ENCODE peak calls at places on chromosomes 16 and 17, in six cellular contexts. One of them, this sample, is unnamed.

GRCh38 chr17:76065754-76066153 is 6.6 kb downstream of the SRP68 start:
- DNase-seq in non-pigmented ciliary epithelial cell: no peak
- DNase-seq in HFFc6: no peak
- DNase-seq in NCI-H460: no peak
- DNase-seq in CD4-positive, alpha-beta T cell: no peak
- DNase-seq in NCI-H774: no peak
- DNase-seq in this sample: no peak

GRCh38 chr17:78325076-78325712 is 34.7 kb downstream of the SOCS3 start:
- DNase-seq in non-pigmented ciliary epithelial cell: no peak
- DNase-seq in HFFc6: peak
- DNase-seq in NCI-H460: peak
- DNase-seq in CD4-positive, alpha-beta T cell: no peak
- DNase-seq in NCI-H774: no peak
- DNase-seq in this sample: no peak

GRCh38 chr16:855471-855870 is 54.9 kb upstream of the GNG13 start:
- DNase-seq in non-pigmented ciliary epithelial cell: no peak
- DNase-seq in HFFc6: no peak
- DNase-seq in NCI-H460: no peak
- DNase-seq in CD4-positive, alpha-beta T cell: no peak
- DNase-seq in NCI-H774: no peak
- DNase-seq in this sample: no peak

GRCh38 chr17:41486809-41487530 is 2.7 kb downstream of the KRT36 start:
- DNase-seq in non-pigmented ciliary epithelial cell: no peak
- DNase-seq in HFFc6: no peak
- DNase-seq in NCI-H460: peak
- DNase-seq in CD4-positive, alpha-beta T cell: no peak
- DNase-seq in NCI-H774: no peak
- DNase-seq in this sample: no peak

GRCh38 chr17:59753522-59754467 is 46.3 kb downstream of the VMP1 start:
- DNase-seq in non-pigmented ciliary epithelial cell: peak
- DNase-seq in HFFc6: peak
- DNase-seq in NCI-H460: peak
- DNase-seq in CD4-positive, alpha-beta T cell: no peak
- DNase-seq in NCI-H774: peak
- DNase-seq in this sample: no peak

GRCh38 chr16:51756447-51757123 is 605.5 kb upstream of the SALL1 start:
- DNase-seq in non-pigmented ciliary epithelial cell: no peak
- DNase-seq in HFFc6: no peak
- DNase-seq in NCI-H460: no peak
- DNase-seq in CD4-positive, alpha-beta T cell: no peak
- DNase-seq in NCI-H774: peak
- DNase-seq in this sample: no peak

GRCh38 chr17:27224526-27225315 is 69.2 kb upstream of the WSB1 start:
- DNase-seq in non-pigmented ciliary epithelial cell: no peak
- DNase-seq in HFFc6: no peak
- DNase-seq in NCI-H460: no peak
- DNase-seq in CD4-positive, alpha-beta T cell: no peak
- DNase-seq in NCI-H774: no peak
- DNase-seq in this sample: no peak

GRCh38 chr17:14704121-14704520 is 403.2 kb downstream of the HS3ST3B1 start:
- DNase-seq in non-pigmented ciliary epithelial cell: no peak
- DNase-seq in HFFc6: no peak
- DNase-seq in NCI-H460: no peak
- DNase-seq in CD4-positive, alpha-beta T cell: no peak
- DNase-seq in NCI-H774: no peak
- DNase-seq in this sample: no peak

GRCh38 chr16:85888405-85889331 is 10.3 kb upstream of the IRF8 start:
- DNase-seq in non-pigmented ciliary epithelial cell: peak
- DNase-seq in HFFc6: peak
- DNase-seq in NCI-H460: no peak
- DNase-seq in CD4-positive, alpha-beta T cell: no peak
- DNase-seq in NCI-H774: no peak
- DNase-seq in this sample: no peak

GRCh38 chr17:63436523-63437110 is 9.5 kb downstream of the CYB561 start:
- DNase-seq in non-pigmented ciliary epithelial cell: no peak
- DNase-seq in HFFc6: no peak
- DNase-seq in NCI-H460: no peak
- DNase-seq in CD4-positive, alpha-beta T cell: no peak
- DNase-seq in NCI-H774: no peak
- DNase-seq in this sample: no peak